ENCODE peak calls at places on chromosomes 16 and 17, in four cellular contexts. H is GM23338, U is stomach, X is SK-N-SH. K is an unnamed sample.

GRCh38 chr17:313231-313630 is 39.4 kb downstream of the RPH3AL start:
- DNase-seq in H (no peak), X (no peak), U (no peak), K (no peak)

GRCh38 chr16:64952177-64952576 is 169.7 kb downstream of the CDH11 start:
- DNase-seq in U (no peak), X (no peak), H (no peak), K (no peak)

GRCh38 chr17:50440172-50440837 is 14.3 kb downstream of the ACSF2 start:
- DNase-seq in U (peak; percentile 87), H (no peak), X (no peak), K (no peak)

GRCh38 chr17:19372439-19372838 is 5.9 kb upstream of the MAPK7 start:
- DNase-seq in U (no peak), H (no peak), X (no peak), K (no peak)

GRCh38 chr17:57708401-57708800 is 36.7 kb downstream of the CCDC182 start:
- DNase-seq in H (peak; percentile 32), U (no peak), X (no peak), K (peak; percentile 61)

GRCh38 chr16:4733211-4733742 is 794 bp downstream of the ANKS3 start:
- DNase-seq in H (no peak), X (no peak), U (no peak), K (no peak)

GRCh38 chr16:85462405-85463227 is 150.5 kb upstream of the GSE1 start:
- DNase-seq in U (peak; percentile 51), X (peak; percentile 86), H (peak; percentile 53), K (no peak)

GRCh38 chr17:64992325-64992802 is 64.2 kb downstream of the GNA13 start:
- DNase-seq in H (no peak), U (no peak), X (no peak), K (no peak)

GRCh38 chr17:6456914-6457687 is 12.8 kb downstream of the PIMREG start:
- DNase-seq in X (no peak), H (no peak), U (peak; percentile 50), K (no peak)

GRCh38 chr16:70746040-70746707 is 54.8 kb downstream of the VAC14 start:
- DNase-seq in H (no peak), U (peak; percentile 69), X (peak; percentile 41), K (no peak)

GRCh38 chr17:44439168-44439567 is 49.7 kb upstream of the ITGA2B start:
- DNase-seq in H (no peak), X (no peak), U (no peak), K (no peak)

GRCh38 chr16:17211797-17212196 is 259.0 kb downstream of the XYLT1 start:
- DNase-seq in U (no peak), H (peak; percentile 91), X (peak; percentile 21), K (no peak)

GRCh38 chr17:51422634-51423033 is 162.3 kb downstream of the UTP18 start:
- DNase-seq in U (no peak), H (no peak), X (no peak), K (no peak)

GRCh38 chr17:51355314-51356083 is 95.2 kb downstream of the UTP18 start:
- DNase-seq in H (no peak), X (peak; percentile 84), U (no peak), K (no peak)

GRCh38 chr17:68296217-68297140 is 5.2 kb downstream of the ARSG start:
- DNase-seq in U (peak; percentile 49), H (peak; percentile 67), X (no peak), K (no peak)

GRCh38 chr16:50386139-50386538 is 17.4 kb upstream of the BRD7 start:
- DNase-seq in H (no peak), U (no peak), X (no peak), K (no peak)

GRCh38 chr17:76578376-76578775 is 7.3 kb downstream of the ST6GALNAC2 start:
- DNase-seq in U (peak; percentile 40), H (no peak), X (no peak), K (no peak)
- TF ChIP-seq POLR2AphosphoS5 in U (no peak), H (no peak), X (no peak), K (no peak)

DNA sequence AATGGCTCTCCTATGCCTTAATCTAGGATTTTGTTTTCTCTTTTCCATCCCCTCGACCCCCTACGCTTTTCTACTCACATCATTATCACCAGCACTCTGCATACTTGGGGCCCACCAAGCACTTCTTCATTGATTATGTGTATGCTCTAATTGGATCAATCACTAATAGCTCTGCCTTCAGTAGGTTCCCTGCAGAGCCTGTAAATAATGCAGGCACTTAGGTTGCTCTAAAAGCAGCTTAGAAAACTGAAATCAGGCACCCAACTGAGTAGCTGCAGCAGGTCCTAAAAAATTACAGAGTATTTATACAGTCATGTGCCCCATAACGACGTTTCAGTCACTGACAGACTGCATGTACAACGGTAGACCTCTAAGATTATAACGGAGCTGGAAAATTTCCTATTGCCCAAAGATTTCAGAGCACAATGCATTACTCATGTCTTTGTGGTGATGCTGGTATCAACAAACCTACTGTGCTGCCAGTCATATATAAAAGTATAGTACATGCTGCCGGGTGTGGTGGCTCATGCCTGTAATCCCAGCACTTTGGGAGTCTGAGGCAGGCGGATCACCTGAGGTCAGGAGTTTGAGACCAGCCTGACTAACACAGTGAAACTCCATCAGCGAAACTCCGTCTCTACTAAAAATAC is 280.4 kb downstream of the HS3ST3B1 start:
- DNase-seq in X (no peak), U (no peak), H (no peak), K (no peak)
- TF ChIP-seq POLR2AphosphoS5 in X (no peak), U (no peak), H (no peak), K (no peak)

DNA sequence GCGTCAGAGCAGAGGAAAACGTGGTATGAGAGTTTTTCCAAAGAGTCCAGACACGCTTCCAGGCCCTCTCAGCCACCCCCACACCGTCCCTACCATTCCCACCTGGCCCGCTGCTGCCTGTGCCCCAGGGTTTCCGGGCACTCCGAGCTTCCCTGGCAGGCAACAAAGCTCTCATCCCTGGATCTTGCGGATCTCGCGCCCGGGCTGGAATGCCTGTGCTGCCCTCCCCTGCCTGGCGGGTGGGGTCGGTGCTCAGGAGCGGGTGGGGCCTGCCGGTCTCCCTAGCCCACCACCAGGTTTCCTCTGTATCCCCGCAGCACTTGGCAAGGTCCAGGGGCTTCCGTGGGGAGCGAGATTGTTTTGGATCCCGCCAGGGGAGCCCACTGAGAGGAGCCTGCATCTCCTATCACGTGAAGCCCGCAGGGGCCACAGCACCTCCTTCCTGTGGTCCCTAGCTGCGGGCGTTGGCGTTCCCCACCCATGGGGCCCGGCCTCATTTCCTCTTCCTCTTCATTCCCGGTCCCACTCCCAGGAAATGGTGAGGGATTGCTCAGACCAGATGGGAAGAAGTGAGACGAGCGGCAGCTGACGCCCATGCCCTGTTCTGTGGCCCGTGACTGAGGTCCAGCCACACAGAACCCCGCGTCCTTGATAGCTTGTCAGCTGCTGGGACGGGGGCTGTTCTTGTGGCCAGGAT is 11.0 kb downstream of the TBC1D24 start:
- DNase-seq in H (no peak), U (no peak), X (no peak), K (no peak)
- TF ChIP-seq POLR2AphosphoS5 in H (no peak), U (no peak), X (no peak), K (no peak)

DNA sequence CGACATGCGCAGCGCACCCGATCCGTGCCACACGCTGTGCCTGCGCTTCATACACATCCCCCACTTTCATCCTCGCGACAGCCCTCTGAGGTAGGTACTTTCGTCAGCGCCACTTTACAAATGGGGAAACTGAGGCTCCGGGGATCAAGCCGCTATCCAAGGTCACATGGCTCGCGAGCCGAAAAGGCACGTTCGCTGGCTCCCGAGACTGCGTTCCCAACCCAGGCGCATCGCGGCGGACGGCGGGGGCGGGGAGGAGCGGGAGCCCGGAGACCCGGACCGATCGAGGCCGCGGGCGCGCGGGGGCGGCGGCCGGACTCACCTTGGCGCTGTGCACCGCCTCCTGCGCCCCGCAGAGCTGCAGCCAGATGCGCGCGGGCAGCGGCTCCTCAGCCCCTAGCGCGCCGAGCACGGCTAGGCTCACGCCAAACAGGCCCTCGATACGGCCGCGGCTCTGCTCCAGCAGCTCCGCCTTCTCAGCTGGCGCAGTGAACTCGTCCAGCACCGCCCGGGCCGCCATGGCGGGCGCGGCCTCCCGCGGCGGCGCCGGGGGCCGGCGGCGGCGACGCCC is 442 bp downstream of the N4BP1 start:
- DNase-seq in X (no peak), H (peak; percentile 63), U (peak; percentile 70), K (peak; percentile 85)
- TF ChIP-seq POLR2AphosphoS5 in X (no peak), H (no peak), U (no peak), K (no peak)

GRCh38 chr17:75410141-75410540 is 4.7 kb upstream of the GRB2 start:
- DNase-seq in U (no peak), X (no peak), H (no peak), K (no peak)
- TF ChIP-seq POLR2AphosphoS5 in U (no peak), X (no peak), H (no peak), K (no peak)

GRCh38 chr16:46629331-46629843 is 8.2 kb upstream of the SHCBP1 start:
- DNase-seq in H (peak; percentile 79), X (peak; percentile 56), U (no peak), K (no peak)

GRCh38 chr16:46627746-46628145 is 6.6 kb upstream of the SHCBP1 start:
- DNase-seq in X (no peak), H (no peak), U (no peak), K (no peak)

GRCh38 chr16:46632778-46633733 is 11.9 kb upstream of the SHCBP1 start:
- DNase-seq in H (peak; percentile 75), X (no peak), U (no peak), K (no peak)
- TF ChIP-seq POLR2AphosphoS5 in H (peak; percentile 53), X (no peak), U (no peak), K (no peak)

DNA sequence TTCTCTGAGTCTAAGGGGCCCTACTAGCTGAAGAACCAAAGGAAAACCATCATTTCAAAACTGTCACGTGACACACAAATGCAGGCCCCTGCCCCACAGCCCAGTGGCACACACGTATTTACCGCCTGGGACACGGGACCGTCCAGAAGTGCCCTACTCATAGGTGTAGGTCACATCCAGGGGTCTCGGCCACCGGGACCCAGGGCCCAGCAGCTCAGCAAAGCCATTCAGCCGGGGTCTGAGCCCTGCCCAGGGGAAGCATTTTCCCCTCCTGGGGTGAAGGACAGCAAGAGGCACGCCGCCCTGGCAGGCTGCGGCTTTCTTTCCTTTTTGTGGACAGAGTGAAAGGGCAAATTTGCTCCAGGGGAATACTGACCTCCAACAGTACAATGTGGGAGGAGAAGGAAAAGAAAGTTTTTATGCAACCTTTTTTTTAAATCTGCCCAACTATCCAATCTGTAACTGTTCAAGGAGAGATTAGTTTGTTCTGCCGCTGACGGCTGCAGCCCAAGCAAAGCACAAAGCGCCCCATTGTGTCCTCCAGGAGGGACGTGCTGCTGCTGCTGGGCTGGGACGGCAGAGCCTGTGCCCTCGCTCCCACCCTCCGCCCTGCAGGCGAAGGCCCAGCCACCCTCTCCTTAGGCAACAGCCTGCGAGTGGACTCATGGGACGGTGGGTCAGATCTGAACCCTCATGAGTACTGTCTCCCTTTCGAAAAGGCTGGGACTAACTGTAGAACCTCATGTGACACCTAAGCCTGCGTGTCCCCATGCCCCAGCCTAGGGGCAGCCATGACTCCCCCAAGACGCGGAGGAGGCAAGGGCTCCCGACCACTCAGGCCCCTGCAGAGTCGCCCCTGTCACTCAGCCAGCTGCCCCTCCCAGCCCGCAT is 21.3 kb downstream of the SLC7A5 start:
- DNase-seq in U (peak; percentile 81), H (no peak), X (no peak), K (no peak)
- TF ChIP-seq POLR2AphosphoS5 in U (peak; percentile 69), H (no peak), X (no peak), K (no peak)

K was measured in vagina.